ENCODE peak calls at places on chromosomes 12 and 14, in six cellular contexts. O is AG10803; I is T-helper 1 cell; B is T-cell; L is activated CD4-positive, alpha-beta T cell treated with anti-CD3 and anti-CD28 coated beads, Interleukin-2, amount 50 U/mL, for 1 hour; M is bronchial epithelial cell. Q is an unnamed sample.
A peak's percentile ranks its signal among the peaks of the same experiment; 100 is the strongest.

GRCh38 chr12:120903382-120903817 is 758 bp downstream of the SPPL3 start:
- DNase-seq in O (peak; percentile 12), I (peak; percentile 74), B (peak; percentile 46), L (peak; percentile 47), M (peak; percentile 63), Q (peak; percentile 50)

GRCh38 chr14:92560106-92560865 is 46.7 kb downstream of the RIN3 start:
- DNase-seq in O (no peak), I (no peak), B (peak; percentile 20), L (peak; percentile 25), M (no peak), Q (no peak)

GRCh38 chr14:87810711-87811110 is 182.3 kb downstream of the GALC start:
- DNase-seq in O (no peak), I (no peak), B (no peak), L (no peak), M (no peak), Q (no peak)

GRCh38 chr14:70707138-70708038 is 65.7 kb downstream of the TTC9 start:
- DNase-seq in O (peak; percentile 53), I (no peak), B (no peak), L (no peak), M (peak; percentile 94), Q (no peak)

GRCh38 chr12:93128332-93128707 is 199.2 kb upstream of the EEA1 start:
- DNase-seq in O (no peak), I (no peak), B (no peak), L (no peak), M (no peak), Q (no peak)

GRCh38 chr14:75991753-75992152 is 6.2 kb downstream of the IFT43 start:
- DNase-seq in O (peak; percentile 77), I (no peak), B (no peak), L (no peak), M (no peak), Q (no peak)

GRCh38 chr14:52906141-52906601 is 44.7 kb downstream of the FERMT2 start:
- DNase-seq in O (peak; percentile 83), I (no peak), B (no peak), L (no peak), M (peak; percentile 90), Q (no peak)

GRCh38 chr12:110546339-110546738 is 36.8 kb downstream of the PPTC7 start:
- DNase-seq in O (peak; percentile 94), I (no peak), B (no peak), L (no peak), M (peak; percentile 88), Q (no peak)

GRCh38 chr14:71538288-71538687 is 393.9 kb upstream of the RGS6 start:
- DNase-seq in O (no peak), I (no peak), B (no peak), L (no peak), M (no peak), Q (no peak)

GRCh38 chr12:19575307-19576243 is 136.3 kb downstream of the AEBP2 start:
- DNase-seq in O (peak; percentile 67), I (no peak), B (no peak), L (no peak), M (peak; percentile 47), Q (no peak)

GRCh38 chr12:131583085-131583712 is 127.7 kb upstream of the SFSWAP start:
- DNase-seq in O (no peak), I (no peak), B (no peak), L (no peak), M (no peak), Q (no peak)

Q was measured in amygdala.